ENCODE peak calls at places on chromosomes 7 and 10, in five cellular contexts. E, Y, C, A and F are unnamed samples.

GRCh38 chr10:114561008-114561523 is 97.0 kb downstream of the ABLIM1 start:
- DNase-seq in E (no peak), C (no peak), Y (no peak), A (no peak), F (no peak)

GRCh38 chr7:82335927-82336326 is 107.7 kb downstream of the CACNA2D1 start:
- DNase-seq in E (no peak), A (no peak), Y (peak), C (no peak), F (peak)

GRCh38 chr7:137316643-137317042 is 26.9 kb downstream of the PTN start:
- DNase-seq in C (no peak), Y (no peak), E (no peak), A (no peak), F (no peak)

GRCh38 chr7:28017372-28017771 is 163.2 kb downstream of the JAZF1 start:
- DNase-seq in A (no peak), C (no peak), E (no peak), Y (no peak), F (no peak)

GRCh38 chr10:60236869-60237524 is 152.7 kb downstream of the ANK3 start:
- DNase-seq in E (no peak), Y (no peak), A (peak), C (no peak), F (no peak)

GRCh38 chr7:124752310-124752709 is 13.3 kb downstream of the GPR37 start:
- DNase-seq in Y (no peak), A (no peak), C (no peak), E (no peak), F (no peak)

GRCh38 chr10:24790599-24790998 is 66.9 kb upstream of the ARHGAP21 start:
- DNase-seq in E (no peak), A (no peak), Y (no peak), C (no peak), F (no peak)

GRCh38 chr10:132054564-132054963 is 11.2 kb upstream of the JAKMIP3 start:
- DNase-seq in E (no peak), A (no peak), Y (no peak), C (no peak), F (no peak)

GRCh38 chr7:12884856-12885440 is 197.5 kb downstream of the ARL4A start:
- DNase-seq in Y (no peak), A (no peak), C (no peak), E (no peak), F (no peak)

GRCh38 chr7:32221056-32221455 is 150.8 kb upstream of the PDE1C start:
- DNase-seq in E (no peak), Y (no peak), C (no peak), A (no peak), F (no peak)

GRCh38 chr7:91345449-91345848 is 81.2 kb downstream of the FZD1 start:
- DNase-seq in Y (no peak), C (no peak), A (no peak), E (no peak), F (no peak)

GRCh38 chr7:1137517-1138167 is 22.4 kb downstream of the ZFAND2A start:
- DNase-seq in E (no peak), A (no peak), C (no peak), Y (no peak), F (no peak)

GRCh38 chr7:40597517-40597916 is 462.7 kb downstream of the SUGCT start:
- DNase-seq in A (no peak), E (no peak), Y (no peak), C (no peak), F (no peak)